ENCODE peak calls at places on chromosomes 16 and 17, in six cellular contexts. Q, S, T, R, P and F are unnamed samples.

GRCh38 chr16:73054732-73055481 is 7.0 kb upstream of the ZFHX3 start:
- DNase-seq in Q (peak; percentile 63), R (no peak), T (no peak), S (no peak), P (no peak), F (peak; percentile 73)

GRCh38 chr17:35227546-35227945 is 15.3 kb upstream of the SLFN5 start:
- DNase-seq in T (no peak), S (no peak), Q (no peak), P (no peak), R (no peak), F (no peak)

GRCh38 chr17:31581022-31581483 is 189.6 kb downstream of the RAB11FIP4 start:
- DNase-seq in S (no peak), R (no peak), Q (no peak), P (no peak), T (no peak), F (no peak)

GRCh38 chr16:11034481-11034931 is 90.1 kb downstream of the CLEC16A start:
- DNase-seq in Q (no peak), T (no peak), R (no peak), P (no peak), S (no peak), F (no peak)

GRCh38 chr17:4148611-4149308 is 5.8 kb downstream of the CYB5D2 start:
- DNase-seq in P (no peak), R (no peak), T (no peak), S (no peak), Q (no peak), F (no peak)

GRCh38 chr17:39738568-39738901 is 797 bp downstream of the GRB7 start:
- DNase-seq in Q (peak; percentile 79), R (no peak), T (peak; percentile 63), P (peak; percentile 49), S (no peak), F (peak; percentile 50)

GRCh38 chr17:17837966-17838962 is 1.5 kb upstream of the SREBF1 start:
- DNase-seq in R (no peak), P (peak; percentile 82), T (peak; percentile 47), S (no peak), Q (peak; percentile 95), F (peak; percentile 57)

GRCh38 chr17:27755706-27756466 is 44.4 kb downstream of the NOS2 start:
- DNase-seq in R (no peak), Q (no peak), T (no peak), S (no peak), P (no peak), F (no peak)

GRCh38 chr17:37135581-37135980 is 186.8 kb downstream of the AATF start:
- DNase-seq in P (no peak), R (no peak), Q (peak; percentile 26), S (no peak), T (no peak), F (no peak)

GRCh38 chr16:787261-787966 is 767 bp downstream of the RPUSD1 start:
- DNase-seq in P (peak; percentile 39), T (no peak), R (no peak), Q (no peak), S (no peak), F (no peak)

GRCh38 chr16:88497561-88498420 is 44.7 kb downstream of the ZFPM1 start:
- DNase-seq in Q (no peak), S (no peak), R (no peak), T (no peak), P (peak; percentile 98), F (no peak)

GRCh38 chr16:66042341-66042740 is 324.1 kb upstream of the CDH5 start:
- DNase-seq in S (no peak), P (no peak), T (no peak), Q (no peak), R (no peak), F (no peak)

GRCh38 chr16:4869147-4869790 is 22.0 kb downstream of the UBN1 start:
- DNase-seq in S (no peak), Q (no peak), P (no peak), T (no peak), R (no peak), F (no peak)

GRCh38 chr16:83200005-83200779 is 573.4 kb downstream of the CDH13 start:
- DNase-seq in R (no peak), S (no peak), T (peak; percentile 20), Q (peak; percentile 17), P (peak; percentile 6), F (no peak)

GRCh38 chr17:7650509-7651096 is at the start of gene ATP1B2:
- DNase-seq in Q (peak; percentile 99), T (peak; percentile 96), S (peak; percentile 72), P (peak; percentile 97), R (no peak), F (peak; percentile 67)

GRCh38 chr16:23539984-23540816 is 16.9 kb downstream of the EARS2 start:
- DNase-seq in R (no peak), T (no peak), P (no peak), Q (no peak), S (no peak), F (peak; percentile 99)

GRCh38 chr16:86396918-86397317 is 113.4 kb upstream of the FOXF1 start:
- DNase-seq in Q (no peak), P (no peak), T (no peak), S (no peak), R (no peak), F (no peak)

GRCh38 chr17:38728290-38728831 is 1.8 kb upstream of the CISD3 start:
- DNase-seq in R (peak; percentile 69), P (peak; percentile 58), T (no peak), S (no peak), Q (no peak), F (no peak)

GRCh38 chr16:31071861-31072260 is 2.2 kb downstream of the ZNF668 start:
- DNase-seq in R (no peak), T (no peak), Q (no peak), S (no peak), P (peak; percentile 31), F (no peak)

GRCh38 chr17:42659079-42659931 is at the start of gene TUBG2:
- DNase-seq in S (peak; percentile 89), Q (peak; percentile 96), R (no peak), T (peak; percentile 96), P (no peak), F (peak; percentile 92)

GRCh38 chr16:72723781-72724180 is 324.1 kb downstream of the ZFHX3 start:
- DNase-seq in Q (no peak), R (no peak), T (no peak), S (no peak), P (no peak), F (no peak)

GRCh38 chr17:59859444-59860025 is 33.2 kb downstream of the TUBD1 start:
- DNase-seq in R (no peak), T (no peak), P (peak; percentile 30), Q (no peak), S (no peak), F (peak; percentile 71)

GRCh38 chr17:50459081-50459676 is 9.5 kb downstream of the CHAD start:
- DNase-seq in P (peak; percentile 33), S (no peak), Q (no peak), R (no peak), T (no peak), F (peak; percentile 95)

GRCh38 chr16:81448154-81449131 is 3.8 kb downstream of the CMIP start:
- DNase-seq in Q (peak; percentile 44), P (peak; percentile 64), T (no peak), S (no peak), R (no peak), F (peak; percentile 98)

GRCh38 chr16:55668337-55669281 is 12.8 kb downstream of the SLC6A2 start:
- DNase-seq in S (peak; percentile 5), P (no peak), T (peak; percentile 18), Q (peak; percentile 59), R (no peak), F (peak; percentile 33)
- TF ChIP-seq CREB1 in S (no peak), P (no peak), T (no peak), Q (no peak), R (no peak), F (no peak)

GRCh38 chr17:78289802-78290363 is 58.5 kb downstream of the TMEM235 start:
- DNase-seq in Q (peak; percentile 96), P (peak; percentile 93), R (peak; percentile 30), S (peak; percentile 75), T (peak; percentile 78), F (peak; percentile 71)
- TF ChIP-seq CREB1 in Q (peak; percentile 11), P (no peak), R (no peak), S (no peak), T (no peak), F (no peak)

GRCh38 chr16:16029431-16030011 is 80.1 kb downstream of the ABCC1 start:
- DNase-seq in T (no peak), R (no peak), Q (no peak), S (no peak), P (no peak), F (no peak)
- TF ChIP-seq CREB1 in T (no peak), R (no peak), Q (no peak), S (no peak), P (no peak), F (no peak)

DNA sequence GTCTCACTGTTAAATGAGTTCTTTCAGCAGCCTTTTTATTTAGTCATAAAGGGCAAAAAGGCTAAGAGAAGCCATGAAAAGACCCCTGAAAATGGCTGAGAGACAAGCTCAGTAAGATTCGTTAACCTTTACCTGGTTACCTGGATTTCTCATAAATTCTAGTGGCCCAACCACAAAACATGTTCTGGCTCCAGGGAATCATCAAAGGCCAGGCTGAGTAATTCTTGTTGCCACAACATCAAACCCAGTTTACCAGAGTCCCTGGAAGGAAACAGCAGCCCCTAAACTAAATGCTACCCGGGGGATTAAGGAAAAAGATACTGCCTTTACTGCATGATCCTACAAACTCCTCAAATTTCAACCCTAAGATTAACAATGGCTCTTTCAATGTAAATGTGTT is 15.8 kb downstream of the CYTH1 start:
- DNase-seq in P (no peak), S (no peak), R (no peak), T (no peak), Q (no peak), F (no peak)
- TF ChIP-seq CREB1 in P (no peak), S (no peak), R (no peak), T (no peak), Q (no peak), F (no peak)

GRCh38 chr16:29835926-29836325 is 15.7 kb downstream of the MVP start:
- DNase-seq in R (no peak), Q (no peak), S (no peak), T (no peak), P (no peak), F (no peak)
- TF ChIP-seq CREB1 in R (no peak), Q (no peak), S (no peak), T (no peak), P (no peak), F (no peak)

GRCh38 chr17:64779344-64780095 is 117.4 kb upstream of the SMURF2 start:
- DNase-seq in P (no peak), S (no peak), R (no peak), Q (peak; percentile 73), T (peak; percentile 62), F (no peak)
- TF ChIP-seq CREB1 in P (no peak), S (no peak), R (no peak), Q (no peak), T (no peak), F (no peak)

GRCh38 chr16:68563631-68564366 is 24.7 kb downstream of the ZFP90 start:
- DNase-seq in R (no peak), S (no peak), P (no peak), Q (peak; percentile 9), T (no peak), F (no peak)
- TF ChIP-seq CREB1 in R (no peak), S (no peak), P (no peak), Q (no peak), T (no peak), F (no peak)

GRCh38 chr17:73354423-73355284 is 42.9 kb upstream of the CDC42EP4 start:
- DNase-seq in T (no peak), Q (no peak), P (no peak), S (no peak), R (no peak), F (no peak)
- TF ChIP-seq CREB1 in T (no peak), Q (no peak), P (no peak), S (no peak), R (no peak), F (no peak)